ENCODE peak calls at places on chromosome 1, in five cellular contexts. N, M, I, O and E are unnamed samples.

GRCh38 chr1:47662068-47662467 is 224.2 kb downstream of the FOXD2 start:
- DNase-seq in N (no peak), M (no peak), I (no peak), O (no peak), E (peak)

GRCh38 chr1:230674581-230674980 is 32.3 kb downstream of the COG2 start:
- DNase-seq in N (no peak), M (no peak), I (no peak), O (no peak), E (no peak)

GRCh38 chr1:180213401-180214177 is 16.5 kb upstream of the LHX4 start:
- DNase-seq in N (peak), M (no peak), I (no peak), O (no peak), E (no peak)

GRCh38 chr1:6599141-6599975 is 3.3 kb downstream of the KLHL21 start:
- DNase-seq in N (no peak), M (no peak), I (peak), O (no peak), E (no peak)

GRCh38 chr1:201229771-201230635 is 39.4 kb downstream of the IGFN1 start:
- DNase-seq in N (peak), M (peak), I (no peak), O (no peak), E (no peak)

GRCh38 chr1:29224438-29224837 is 6.3 kb downstream of the MECR start:
- DNase-seq in N (no peak), M (no peak), I (no peak), O (no peak), E (no peak)

GRCh38 chr1:156160744-156161181 is 7.4 kb downstream of the SEMA4A start:
- DNase-seq in N (no peak), M (no peak), I (peak), O (peak), E (peak)

GRCh38 chr1:209389258-209389657 is 194.3 kb upstream of the CAMK1G start:
- DNase-seq in N (no peak), M (peak), I (no peak), O (no peak), E (no peak)

GRCh38 chr1:86016076-86016746 is 140.4 kb downstream of the COL24A1 start:
- DNase-seq in N (no peak), M (no peak), I (no peak), O (no peak), E (no peak)